ENCODE peak calls at places on chromosomes 12 and 14, in nine cellular contexts. M is adrenal gland, E is H1, S is AG09309, H is sigmoid colon, I is GM12878, W is AG04449, D is Peyer's patch, O is K562. L is an unnamed sample.

GRCh38 chr12:52693261-52693660 is 10.1 kb downstream of the KRT77 start:
- DNase-seq in W (no peak), S (no peak), E (no peak), O (no peak), M (no peak), D (no peak), H (no peak), I (no peak), L (no peak)

GRCh38 chr12:75641031-75641780 is 129.8 kb upstream of the KRR1 start:
- DNase-seq in E (no peak), S (peak), O (peak), I (peak), H (no peak), D (no peak), W (no peak), M (no peak), L (peak)

GRCh38 chr12:93237235-93237915 is 140.3 kb upstream of the NUDT4 start:
- DNase-seq in M (peak), W (no peak), D (no peak), I (no peak), E (no peak), O (no peak), S (peak), H (no peak), L (no peak)

GRCh38 chr12:26939192-26939832 is 1.0 kb downstream of the FGFR1OP2 start:
- DNase-seq in H (no peak), E (no peak), S (no peak), I (peak), D (no peak), M (no peak), W (no peak), O (no peak), L (no peak)

GRCh38 chr14:72528059-72528950 is 365.6 kb downstream of the DPF3 start:
- DNase-seq in H (no peak), S (no peak), D (no peak), M (no peak), O (no peak), W (no peak), I (no peak), E (no peak), L (no peak)

GRCh38 chr12:52186135-52186840 is 5.5 kb downstream of the KRT80 start:
- DNase-seq in H (no peak), O (no peak), S (no peak), E (no peak), W (peak), I (no peak), D (no peak), M (no peak), L (no peak)

GRCh38 chr14:64654931-64655330 is 49.3 kb upstream of the PLEKHG3 start:
- DNase-seq in I (no peak), E (no peak), D (no peak), W (no peak), M (no peak), S (no peak), O (no peak), H (no peak), L (no peak)

GRCh38 chr12:6230321-6231110 is 30.3 kb downstream of the CD9 start:
- DNase-seq in H (peak), D (peak), S (no peak), E (no peak), M (peak), O (no peak), I (peak), W (no peak), L (peak)

GRCh38 chr12:132554857-132555630 is 55.3 kb downstream of the LRCOL1 start:
- DNase-seq in S (no peak), I (no peak), M (no peak), D (no peak), E (no peak), H (no peak), O (peak), W (no peak), L (peak)

GRCh38 chr14:79598339-79598738 is 613.0 kb downstream of the DIO2 start:
- DNase-seq in O (no peak), I (no peak), M (no peak), E (no peak), S (no peak), H (no peak), D (no peak), W (no peak), L (no peak)

GRCh38 chr12:7376196-7376595 is 67.8 kb downstream of the CD163L1 start:
- DNase-seq in S (no peak), O (no peak), H (no peak), M (no peak), E (no peak), W (peak), I (no peak), D (no peak), L (no peak)

GRCh38 chr12:7373226-7373625 is 69.4 kb downstream of the ACSM4 start:
- DNase-seq in H (no peak), O (peak), D (no peak), W (no peak), M (no peak), I (no peak), S (no peak), E (no peak), L (no peak)

GRCh38 chr12:7375145-7375543 is 68.8 kb downstream of the CD163L1 start:
- DNase-seq in O (no peak), S (no peak), I (no peak), M (no peak), D (no peak), W (no peak), E (no peak), H (no peak), L (no peak)

GRCh38 chr12:7369274-7369729 is 65.4 kb downstream of the ACSM4 start:
- DNase-seq in S (no peak), I (peak), D (no peak), H (no peak), E (no peak), M (peak), O (no peak), W (no peak), L (no peak)

DNA sequence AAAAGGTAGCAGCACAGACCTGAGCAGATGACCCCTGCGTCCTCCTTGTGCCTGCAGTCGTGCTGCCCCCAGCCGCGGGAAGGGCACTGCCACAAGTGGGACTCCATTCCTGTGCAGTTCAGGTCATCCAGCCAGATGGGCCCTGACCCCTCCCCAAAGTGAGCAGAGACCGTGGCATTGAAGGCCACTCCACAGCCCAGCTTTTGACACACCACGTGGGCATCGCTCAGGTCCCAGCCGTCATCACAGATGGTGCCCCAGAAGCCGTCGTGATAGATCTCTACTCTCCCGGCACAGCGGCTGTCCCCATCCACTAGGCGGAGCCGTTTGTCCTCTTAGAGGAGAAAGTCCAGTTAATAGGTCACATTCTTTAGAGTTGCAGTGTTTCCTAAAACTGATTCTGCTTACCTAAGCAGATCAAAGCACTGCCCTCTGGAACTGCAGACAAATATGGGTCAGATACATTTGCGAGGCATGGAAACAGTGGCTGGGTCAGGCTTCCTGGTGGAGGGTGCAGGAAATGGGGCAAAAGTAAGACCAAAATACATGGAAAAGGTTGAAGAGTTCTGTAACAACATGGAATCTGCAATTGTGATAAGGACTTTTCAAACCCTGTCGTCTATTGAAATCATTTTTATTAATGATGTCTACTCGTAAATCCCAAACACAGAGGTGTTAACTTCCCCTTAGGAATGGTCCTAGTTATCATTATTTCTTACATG is 69.4 kb downstream of the CD163L1 start:
- DNase-seq in I (no peak), E (peak), H (peak), S (peak), O (peak), D (no peak), M (peak), W (no peak), L (peak)
- TF ChIP-seq CTCF in I (peak), E (peak), H (no peak), S (peak), O (peak), D (no peak), M (peak), W (peak), L (peak)

DNA sequence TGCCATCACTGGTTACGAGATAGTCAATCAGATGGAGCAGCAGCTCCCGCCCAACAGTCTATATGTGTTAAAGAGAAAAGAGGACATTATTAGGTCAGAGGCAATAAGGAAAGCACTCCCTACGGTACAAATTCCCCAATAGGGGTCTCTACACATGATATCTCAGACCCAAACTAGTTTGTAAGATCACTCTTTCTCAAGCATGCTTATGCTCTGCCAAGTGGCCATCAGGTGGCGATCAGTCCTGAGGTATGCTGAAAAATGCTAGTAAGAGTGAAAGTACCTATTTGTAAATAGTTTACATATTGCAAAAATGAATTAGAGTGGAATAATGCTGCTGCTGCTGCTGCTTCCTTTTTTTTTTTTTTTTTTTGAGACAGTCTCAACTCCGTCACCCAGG is 61.1 kb downstream of the CPM start:
- DNase-seq in O (no peak), S (no peak), I (no peak), H (no peak), W (no peak), M (no peak), E (no peak), D (no peak), L (peak)
- TF ChIP-seq CTCF in O (peak), S (peak), I (peak), H (no peak), W (peak), M (peak), E (no peak), D (no peak), L (peak)

GRCh38 chr12:32301216-32301615 is 98.1 kb upstream of the FGD4 start:
- DNase-seq in W (no peak), S (no peak), M (no peak), O (no peak), I (no peak), H (no peak), D (no peak), E (no peak), L (no peak)

GRCh38 chr12:32303171-32303570 is 96.2 kb upstream of the FGD4 start:
- DNase-seq in E (no peak), D (no peak), O (no peak), H (no peak), M (no peak), W (no peak), I (no peak), S (no peak), L (no peak)

GRCh38 chr12:32302218-32302826 is 97.0 kb upstream of the FGD4 start:
- DNase-seq in W (no peak), S (no peak), O (peak), H (no peak), M (no peak), I (peak), D (peak), E (no peak), L (peak)

GRCh38 chr12:32307352-32307751 is 92.0 kb upstream of the FGD4 start:
- DNase-seq in H (no peak), E (no peak), D (no peak), M (no peak), S (no peak), O (no peak), W (no peak), I (no peak), L (no peak)

GRCh38 chr12:32305163-32305562 is 94.2 kb upstream of the FGD4 start:
- DNase-seq in I (no peak), E (no peak), H (no peak), D (no peak), O (peak), M (no peak), S (no peak), W (no peak), L (peak)
- TF ChIP-seq CTCF in I (no peak), E (no peak), H (no peak), D (no peak), O (peak), M (peak), S (no peak), W (no peak), L (peak)

GRCh38 chr14:69350892-69351291 is 47.2 kb downstream of the ERH start:
- DNase-seq in W (no peak), M (no peak), D (no peak), S (no peak), I (no peak), E (no peak), O (no peak), H (no peak), L (no peak)
- TF ChIP-seq CTCF in W (no peak), M (no peak), D (no peak), S (no peak), I (no peak), E (no peak), O (no peak), H (no peak), L (no peak)

DNA sequence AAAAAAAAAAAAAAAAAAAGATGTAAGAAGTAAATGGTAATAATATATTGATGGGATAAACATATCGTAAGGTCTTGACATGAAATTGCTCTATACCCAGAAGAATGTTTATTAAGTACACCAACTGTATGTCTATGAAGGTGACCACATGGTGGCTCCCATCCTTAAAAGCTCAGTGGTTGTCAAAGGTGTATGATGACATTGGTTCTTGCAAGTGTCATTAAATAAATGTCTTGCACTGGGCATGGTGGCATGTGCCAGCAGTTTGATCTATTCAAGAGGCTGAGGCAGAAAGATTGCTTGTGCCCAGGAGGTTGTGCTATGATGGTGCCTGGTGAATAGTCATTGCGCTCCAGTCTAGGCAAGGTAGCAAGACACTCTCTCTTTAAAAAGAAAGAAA is 10.4 kb downstream of the CCT2 start:
- DNase-seq in W (no peak), S (no peak), E (no peak), H (no peak), O (no peak), I (no peak), D (no peak), M (no peak), L (no peak)
- TF ChIP-seq CTCF in W (no peak), S (no peak), E (no peak), H (no peak), O (no peak), I (no peak), D (no peak), M (no peak), L (no peak)